ENCODE peak calls at places on chromosome 20, in seven cellular contexts. B is AG04449, P is IMR-90, R is glutamatergic neuron, E is colonic mucosa, X is neural progenitor cell, Y is GM12865. F is an unnamed sample.

GRCh38 chr20:10699941-10700340 is 26.1 kb upstream of the JAG1 start:
- DNase-seq in B (no peak), P (no peak), R (no peak), E (peak), X (no peak), Y (no peak), F (no peak)

GRCh38 chr20:32007787-32008616 is 2.2 kb upstream of the CCM2L start:
- DNase-seq in B (no peak), P (no peak), R (no peak), E (no peak), X (peak), Y (no peak), F (no peak)

GRCh38 chr20:31515775-31516107 is 1.5 kb downstream of the HM13 start:
- DNase-seq in B (no peak), P (no peak), R (no peak), E (no peak), X (no peak), Y (peak), F (no peak)

GRCh38 chr20:32574296-32575226 is 10.6 kb downstream of the NOL4L start:
- DNase-seq in B (peak), P (peak), R (peak), E (no peak), X (no peak), Y (no peak), F (peak)

GRCh38 chr20:41330343-41330720 is 10.3 kb upstream of the LPIN3 start:
- DNase-seq in B (no peak), P (peak), R (no peak), E (no peak), X (no peak), Y (no peak), F (no peak)

GRCh38 chr20:19015326-19015725 is 197.1 kb upstream of the SLC24A3 start:
- DNase-seq in B (no peak), P (no peak), R (no peak), E (peak), X (peak), Y (no peak), F (no peak)

GRCh38 chr20:57048027-57048869 is 218.2 kb downstream of the BMP7 start:
- DNase-seq in B (no peak), P (no peak), R (peak), E (peak), X (peak), Y (peak), F (peak)

GRCh38 chr20:61929971-61930666 is 135.6 kb downstream of the TAF4 start:
- DNase-seq in B (no peak), P (no peak), R (peak), E (no peak), X (no peak), Y (no peak), F (no peak)

GRCh38 chr20:8386991-8387390 is 254.9 kb downstream of the PLCB1 start:
- DNase-seq in B (no peak), P (no peak), R (no peak), E (no peak), X (no peak), Y (no peak), F (no peak)

GRCh38 chr20:53736757-53737403 is 143.2 kb upstream of the ZNF217 start:
- DNase-seq in B (no peak), P (peak), R (no peak), E (no peak), X (no peak), Y (peak), F (no peak)

GRCh38 chr20:48995599-48995998 is 50.5 kb upstream of the CSE1L start:
- DNase-seq in B (no peak), P (no peak), R (no peak), E (no peak), X (no peak), Y (no peak), F (no peak)

GRCh38 chr20:610130-611046 is at the start of gene TCF15:
- DNase-seq in B (no peak), P (no peak), R (peak), E (no peak), X (peak), Y (no peak), F (peak)

GRCh38 chr20:19976595-19977372 is 40.4 kb upstream of the NAA20 start:
- DNase-seq in B (no peak), P (peak), R (no peak), E (no peak), X (peak), Y (no peak), F (no peak)

GRCh38 chr20:14832630-14833029 is 495.2 kb upstream of the FLRT3 start:
- DNase-seq in B (no peak), P (no peak), R (no peak), E (no peak), X (no peak), Y (peak), F (no peak)

GRCh38 chr20:44219287-44219686 is 8.7 kb upstream of the OSER1 start:
- DNase-seq in B (no peak), P (no peak), R (no peak), E (no peak), X (no peak), Y (no peak), F (no peak)

GRCh38 chr20:23270427-23270911 is 80.1 kb upstream of the NXT1 start:
- DNase-seq in B (peak), P (peak), R (no peak), E (no peak), X (no peak), Y (no peak), F (no peak)

GRCh38 chr20:16350465-16350864 is 222.8 kb downstream of the KIF16B start:
- DNase-seq in B (peak), P (peak), R (no peak), E (no peak), X (no peak), Y (no peak), F (no peak)

GRCh38 chr20:7540923-7541322 is 399.3 kb downstream of the HAO1 start:
- DNase-seq in B (no peak), P (no peak), R (no peak), E (no peak), X (no peak), Y (no peak), F (no peak)

GRCh38 chr20:50242863-50243609 is 52.4 kb downstream of the CEBPB start:
- DNase-seq in B (no peak), P (no peak), R (no peak), E (peak), X (no peak), Y (no peak), F (no peak)

GRCh38 chr20:57167971-57168693 is 98.3 kb downstream of the BMP7 start:
- DNase-seq in B (no peak), P (no peak), R (peak), E (no peak), X (peak), Y (no peak), F (peak)

GRCh38 chr20:47971321-47971781 is 186.1 kb upstream of the SULF2 start:
- DNase-seq in B (no peak), P (no peak), R (no peak), E (no peak), X (no peak), Y (no peak), F (no peak)

GRCh38 chr20:49384437-49385434 is 97.7 kb downstream of the KCNB1 start:
- DNase-seq in B (no peak), P (peak), R (peak), E (peak), X (peak), Y (peak), F (peak)

GRCh38 chr20:32509639-32510066 is 75.5 kb downstream of the NOL4L start:
- DNase-seq in B (no peak), P (peak), R (peak), E (no peak), X (no peak), Y (no peak), F (no peak)

GRCh38 chr20:63429992-63430391 is 42.5 kb downstream of the KCNQ2 start:
- DNase-seq in B (no peak), P (no peak), R (no peak), E (no peak), X (no peak), Y (no peak), F (no peak)

GRCh38 chr20:36540551-36541211 is 638 bp upstream of the MYL9 start:
- DNase-seq in B (no peak), P (no peak), R (no peak), E (no peak), X (peak), Y (no peak), F (no peak)

GRCh38 chr20:16951876-16952275 is 203.7 kb downstream of the OTOR start:
- DNase-seq in B (no peak), P (no peak), R (no peak), E (no peak), X (peak), Y (no peak), F (no peak)

GRCh38 chr20:62953839-62954703 is 1.6 kb downstream of the SLC17A9 start:
- DNase-seq in B (no peak), P (peak), R (peak), E (peak), X (peak), Y (peak), F (peak)

GRCh38 chr20:10119336-10119735 is 84.5 kb downstream of the ANKEF1 start:
- DNase-seq in B (no peak), P (no peak), R (no peak), E (no peak), X (no peak), Y (no peak), F (no peak)

GRCh38 chr20:57124800-57125399 is 141.5 kb downstream of the BMP7 start:
- DNase-seq in B (no peak), P (no peak), R (no peak), E (no peak), X (no peak), Y (peak), F (no peak)

GRCh38 chr20:49563015-49563980 is 4.6 kb downstream of the PTGIS start:
- DNase-seq in B (no peak), P (no peak), R (no peak), E (no peak), X (no peak), Y (no peak), F (no peak)

GRCh38 chr20:23869520-23869919 is 10.0 kb downstream of the CST5 start:
- DNase-seq in B (no peak), P (no peak), R (no peak), E (no peak), X (no peak), Y (no peak), F (no peak)

GRCh38 chr20:1299522-1299921 is 29.4 kb downstream of the SDCBP2 start:
- DNase-seq in B (no peak), P (no peak), R (no peak), E (peak), X (peak), Y (no peak), F (no peak)

GRCh38 chr20:909641-910040 is 6.5 kb downstream of the ANGPT4 start:
- DNase-seq in B (no peak), P (no peak), R (no peak), E (no peak), X (no peak), Y (no peak), F (no peak)

GRCh38 chr20:37475258-37475657 is 45.8 kb upstream of the NNAT start:
- DNase-seq in B (no peak), P (no peak), R (no peak), E (no peak), X (no peak), Y (no peak), F (no peak)

GRCh38 chr20:32443386-32443974 is 85.3 kb downstream of the ASXL1 start:
- DNase-seq in B (no peak), P (no peak), R (no peak), E (no peak), X (no peak), Y (no peak), F (no peak)

GRCh38 chr20:33686008-33686983 is at the start of gene E2F1:
- DNase-seq in B (no peak), P (peak), R (peak), E (peak), X (peak), Y (peak), F (peak)
- TF ChIP-seq CTCF in B (peak), P (peak), R (no peak), E (peak), X (peak), Y (peak), F (peak)

GRCh38 chr20:21767739-21768223 is 62.3 kb downstream of the PAX1 start:
- DNase-seq in B (no peak), P (no peak), R (peak), E (no peak), X (peak), Y (no peak), F (peak)
- TF ChIP-seq CTCF in B (no peak), P (no peak), R (peak), E (no peak), X (peak), Y (peak), F (peak)

GRCh38 chr20:21681219-21681931 is 24.1 kb upstream of the PAX1 start:
- DNase-seq in B (no peak), P (no peak), R (no peak), E (no peak), X (no peak), Y (no peak), F (no peak)
- TF ChIP-seq CTCF in B (no peak), P (no peak), R (no peak), E (no peak), X (no peak), Y (no peak), F (no peak)

GRCh38 chr20:58361549-58361948 is 27.5 kb upstream of the VAPB start:
- DNase-seq in B (no peak), P (peak), R (no peak), E (no peak), X (no peak), Y (no peak), F (no peak)

GRCh38 chr20:58362117-58362516 is 26.9 kb upstream of the VAPB start:
- DNase-seq in B (no peak), P (no peak), R (no peak), E (no peak), X (no peak), Y (no peak), F (no peak)

GRCh38 chr20:58362970-58363369 is 26.1 kb upstream of the VAPB start:
- DNase-seq in B (no peak), P (no peak), R (no peak), E (no peak), X (no peak), Y (no peak), F (no peak)

GRCh38 chr20:58359441-58359840 is 29.6 kb upstream of the VAPB start:
- DNase-seq in B (no peak), P (peak), R (no peak), E (no peak), X (peak), Y (no peak), F (no peak)
- TF ChIP-seq CTCF in B (no peak), P (peak), R (no peak), E (no peak), X (peak), Y (no peak), F (no peak)

DNA sequence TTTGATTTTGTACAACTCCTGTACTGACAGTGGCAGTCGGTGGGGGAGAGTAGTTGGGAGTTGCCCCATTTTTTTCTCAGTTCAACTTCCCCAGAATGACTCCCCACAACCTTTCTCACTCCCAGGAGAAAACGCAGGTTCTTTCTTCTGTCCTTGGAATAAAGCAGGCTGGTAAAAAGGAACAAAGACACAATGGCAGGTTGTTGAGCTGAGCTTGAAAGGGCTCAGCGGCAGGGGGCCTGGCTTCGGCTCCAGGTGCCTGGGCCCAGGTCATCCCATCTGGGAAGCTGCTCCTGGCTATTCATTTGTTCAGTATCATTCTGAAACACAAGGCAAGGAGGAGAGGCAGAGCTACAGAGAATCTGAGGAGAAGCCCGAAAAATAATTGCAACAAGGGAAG is 46.1 kb downstream of the PROKR2 start:
- DNase-seq in B (no peak), P (no peak), R (no peak), E (no peak), X (peak), Y (no peak), F (no peak)
- TF ChIP-seq CTCF in B (no peak), P (no peak), R (no peak), E (no peak), X (no peak), Y (no peak), F (no peak)

GRCh38 chr20:35077872-35078271 is 14.7 kb downstream of the TRPC4AP start:
- DNase-seq in B (no peak), P (no peak), R (no peak), E (no peak), X (no peak), Y (no peak), F (no peak)
- TF ChIP-seq CTCF in B (no peak), P (no peak), R (no peak), E (no peak), X (no peak), Y (no peak), F (no peak)

DNA sequence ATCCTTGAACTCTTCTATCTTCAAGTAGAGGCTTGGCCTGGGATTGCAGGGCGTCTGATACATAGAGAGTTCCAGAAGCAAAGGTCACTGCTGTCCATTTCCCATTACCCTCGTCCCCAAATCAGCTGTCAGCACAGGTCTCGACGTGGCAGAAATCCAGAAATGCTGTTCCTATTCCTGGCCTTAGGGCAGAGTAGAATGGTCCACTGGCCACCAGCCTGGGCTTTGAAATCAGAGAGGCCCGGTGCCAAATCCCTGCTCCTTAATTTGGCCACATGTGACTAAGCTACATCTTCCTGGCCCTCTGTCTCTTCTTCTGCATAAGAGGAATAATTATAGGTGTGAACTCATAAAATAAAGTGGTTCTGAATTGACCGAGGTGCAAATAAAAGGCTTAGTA is 40.9 kb upstream of the FAM83D start:
- DNase-seq in B (no peak), P (no peak), R (no peak), E (no peak), X (no peak), Y (no peak), F (no peak)
- TF ChIP-seq CTCF in B (no peak), P (no peak), R (no peak), E (no peak), X (no peak), Y (no peak), F (no peak)

F was measured in A673.